ENCODE peak calls at places on chromosome 9, in ten cellular contexts. Y, C, K, T, S, I, O, N, D and G are unnamed samples. For H3K27me3 and H3K4me1, the result is how much of the 10 kb centered on the place peaks cover.

GRCh38 chr9:37944671-37945481 is 40.9 kb upstream of the SLC25A51 start:
- DNase-seq in Y (no peak), C (no peak), K (no peak), T (no peak), S (no peak), I (no peak), O (peak), N (no peak), D (no peak), G (no peak)

GRCh38 chr9:15135167-15135792 is 171.7 kb downstream of the TTC39B start:
- DNase-seq in Y (peak), C (peak), K (peak), T (peak), S (peak), I (peak), O (peak), N (peak), D (peak), G (peak)

GRCh38 chr9:126276056-126276728 is 50.4 kb upstream of the MVB12B start:
- DNase-seq in Y (no peak), C (no peak), K (no peak), T (no peak), S (no peak), I (no peak), O (no peak), N (no peak), D (no peak), G (no peak)

GRCh38 chr9:97300586-97300985 is 6.9 kb upstream of the CCDC180 start:
- DNase-seq in Y (no peak), C (no peak), K (no peak), T (no peak), S (no peak), I (no peak), O (no peak), N (no peak), D (no peak), G (no peak)

GRCh38 chr9:129460323-129461261 is 160.3 kb downstream of the C9orf50 start:
- DNase-seq in Y (peak), C (peak), K (peak), T (peak), S (peak), I (peak), O (peak), N (peak), D (peak), G (peak)

GRCh38 chr9:79346350-79347020 is 225.3 kb upstream of the TLE4 start:
- DNase-seq in Y (no peak), C (no peak), K (no peak), T (no peak), S (no peak), I (no peak), O (peak), N (no peak), D (no peak), G (no peak)

GRCh38 chr9:112848316-112849151 is 42.1 kb downstream of the SLC46A2 start:
- DNase-seq in Y (no peak), C (no peak), K (no peak), T (no peak), S (no peak), I (no peak), O (no peak), N (no peak), D (no peak), G (no peak)

GRCh38 chr9:68978054-68978453 is 35.9 kb downstream of the PRKACG start:
- DNase-seq in Y (no peak), C (no peak), K (no peak), T (no peak), S (no peak), I (no peak), O (no peak), N (no peak), D (no peak), G (no peak)

GRCh38 chr9:22307013-22307711 is 139.5 kb upstream of the DMRTA1 start:
- DNase-seq in Y (peak), C (peak), K (peak), T (no peak), S (peak), I (no peak), O (peak), N (peak), D (no peak), G (no peak)

GRCh38 chr9:117325789-117326185 is 89.1 kb downstream of the ASTN2 start:
- DNase-seq in Y (no peak), C (no peak), K (no peak), T (no peak), S (no peak), I (no peak), O (no peak), N (no peak), D (no peak), G (no peak)

GRCh38 chr9:119360237-119360636 is 9.0 kb downstream of the BRINP1 start:
- DNase-seq in Y (no peak), C (no peak), K (no peak), T (no peak), S (no peak), I (no peak), O (no peak), N (no peak), D (no peak), G (no peak)

GRCh38 chr9:21996858-21997257 is 2.3 kb downstream of the CDKN2B-AS1 start:
- DNase-seq in Y (no peak), C (no peak), K (no peak), T (no peak), S (no peak), I (no peak), O (no peak), N (no peak), D (no peak), G (no peak)

GRCh38 chr9:136283291-136284235 is 20.3 kb downstream of the CCDC187 start:
- DNase-seq in Y (peak), C (peak), K (peak), T (peak), S (peak), I (peak), O (peak), N (peak), D (peak), G (peak)

GRCh38 chr9:16247188-16247875 is 623.1 kb downstream of the BNC2 start:
- DNase-seq in Y (no peak), C (no peak), K (no peak), T (no peak), S (no peak), I (no peak), O (peak), N (no peak), D (no peak), G (no peak)

GRCh38 chr9:27126682-27127081 is 17.7 kb downstream of the TEK start:
- DNase-seq in Y (no peak), C (no peak), K (no peak), T (no peak), S (no peak), I (no peak), O (no peak), N (no peak), D (no peak), G (no peak)

GRCh38 chr9:113463418-113464285 is at the start of gene RGS3:
- DNase-seq in Y (peak), C (peak), K (peak), T (peak), S (peak), I (peak), O (no peak), N (peak), D (no peak), G (peak)

GRCh38 chr9:77554706-77555105 is 93.4 kb downstream of the GNA14 start:
- DNase-seq in Y (no peak), C (no peak), K (no peak), T (no peak), S (no peak), I (no peak), O (no peak), N (no peak), D (no peak), G (no peak)

GRCh38 chr9:26863074-26863473 is 29.5 kb downstream of the CAAP1 start:
- DNase-seq in Y (no peak), C (no peak), K (no peak), T (no peak), S (no peak), I (no peak), O (peak), N (no peak), D (no peak), G (no peak)

GRCh38 chr9:88998911-88999310 is 7.6 kb downstream of the S1PR3 start:
- DNase-seq in Y (peak), C (no peak), K (peak), T (peak), S (peak), I (peak), O (no peak), N (peak), D (peak), G (peak)

GRCh38 chr9:87008667-87009066 is 61.4 kb upstream of the GAS1 start:
- DNase-seq in Y (no peak), C (no peak), K (no peak), T (no peak), S (no peak), I (no peak), O (no peak), N (no peak), D (no peak), G (no peak)

GRCh38 chr9:3200331-3200774 is 325.4 kb downstream of the RFX3 start:
- DNase-seq in Y (no peak), C (no peak), K (no peak), T (no peak), S (no peak), I (no peak), O (peak), N (no peak), D (no peak), G (no peak)

GRCh38 chr9:121121582-121122087 is 46.9 kb downstream of the CNTRL start:
- DNase-seq in Y (peak), C (peak), K (peak), T (peak), S (peak), I (peak), O (peak), N (peak), D (peak), G (peak)

GRCh38 chr9:78189461-78189860 is 46.4 kb upstream of the CEP78 start:
- DNase-seq in Y (no peak), C (no peak), K (no peak), T (no peak), S (no peak), I (no peak), O (no peak), N (no peak), D (no peak), G (no peak)

GRCh38 chr9:91591627-91592026 is 168.0 kb upstream of the NFIL3 start:
- DNase-seq in Y (no peak), C (no peak), K (no peak), T (no peak), S (no peak), I (no peak), O (no peak), N (no peak), D (no peak), G (no peak)

GRCh38 chr9:129103595-129103965 is 7.0 kb downstream of the CRAT start:
- DNase-seq in Y (no peak), C (no peak), K (no peak), T (no peak), S (no peak), I (no peak), O (no peak), N (no peak), D (no peak), G (no peak)

GRCh38 chr9:4828776-4829175 is 36.0 kb downstream of the RCL1 start:
- DNase-seq in Y (peak), C (no peak), K (peak), T (no peak), S (no peak), I (no peak), O (peak), N (peak), D (no peak), G (no peak)

GRCh38 chr9:76773051-76773450 is 8.8 kb downstream of the PCA3 start:
- DNase-seq in Y (no peak), C (no peak), K (no peak), T (no peak), S (no peak), I (no peak), O (no peak), N (peak), D (no peak), G (no peak)

GRCh38 chr9:110317921-110318320 is 19.7 kb downstream of the TXNDC8 start:
- DNase-seq in Y (no peak), C (no peak), K (no peak), T (no peak), S (no peak), I (no peak), O (no peak), N (no peak), D (no peak), G (no peak)

GRCh38 chr9:17906204-17906840 is 327.5 kb downstream of the SH3GL2 start:
- DNase-seq in Y (peak), C (no peak), K (no peak), T (no peak), S (peak), I (no peak), O (no peak), N (no peak), D (peak), G (no peak)

GRCh38 chr9:37747271-37747753 is 6.3 kb upstream of the TRMT10B start:
- DNase-seq in Y (peak), C (peak), K (peak), T (peak), S (peak), I (peak), O (peak), N (peak), D (peak), G (peak)

GRCh38 chr9:119961774-119962408 is 592.7 kb upstream of the BRINP1 start:
- DNase-seq in Y (peak), C (peak), K (peak), T (peak), S (peak), I (no peak), O (peak), N (peak), D (no peak), G (peak)

GRCh38 chr9:118183571-118183970 is 479.4 kb downstream of the TLR4 start:
- DNase-seq in Y (no peak), C (no peak), K (no peak), T (no peak), S (no peak), I (no peak), O (no peak), N (no peak), D (no peak), G (no peak)

GRCh38 chr9:128412120-128412790 is 8.4 kb upstream of the CERCAM start:
- DNase-seq in Y (peak), C (no peak), K (peak), T (peak), S (peak), I (peak), O (peak), N (peak), D (no peak), G (no peak)

GRCh38 chr9:77021928-77022782 is 2.7 kb downstream of the FOXB2 start:
- DNase-seq in Y (no peak), C (no peak), K (no peak), T (no peak), S (no peak), I (no peak), O (no peak), N (no peak), D (no peak), G (no peak)

GRCh38 chr9:37036237-37037136 is 2.4 kb upstream of the PAX5 start:
- DNase-seq in Y (peak), C (no peak), K (peak), T (peak), S (peak), I (peak), O (peak), N (peak), D (no peak), G (peak)

GRCh38 chr9:137784641-137785513 is 92.7 kb upstream of the CACNA1B start:
- DNase-seq in Y (no peak), C (no peak), K (no peak), T (no peak), S (no peak), I (no peak), O (no peak), N (no peak), D (no peak), G (no peak)
- TF ChIP-seq POLR2A in Y (no peak), C (no peak), K (no peak), T (no peak), S (no peak), I (no peak), O (no peak), N (no peak), D (no peak), G (no peak)

DNA sequence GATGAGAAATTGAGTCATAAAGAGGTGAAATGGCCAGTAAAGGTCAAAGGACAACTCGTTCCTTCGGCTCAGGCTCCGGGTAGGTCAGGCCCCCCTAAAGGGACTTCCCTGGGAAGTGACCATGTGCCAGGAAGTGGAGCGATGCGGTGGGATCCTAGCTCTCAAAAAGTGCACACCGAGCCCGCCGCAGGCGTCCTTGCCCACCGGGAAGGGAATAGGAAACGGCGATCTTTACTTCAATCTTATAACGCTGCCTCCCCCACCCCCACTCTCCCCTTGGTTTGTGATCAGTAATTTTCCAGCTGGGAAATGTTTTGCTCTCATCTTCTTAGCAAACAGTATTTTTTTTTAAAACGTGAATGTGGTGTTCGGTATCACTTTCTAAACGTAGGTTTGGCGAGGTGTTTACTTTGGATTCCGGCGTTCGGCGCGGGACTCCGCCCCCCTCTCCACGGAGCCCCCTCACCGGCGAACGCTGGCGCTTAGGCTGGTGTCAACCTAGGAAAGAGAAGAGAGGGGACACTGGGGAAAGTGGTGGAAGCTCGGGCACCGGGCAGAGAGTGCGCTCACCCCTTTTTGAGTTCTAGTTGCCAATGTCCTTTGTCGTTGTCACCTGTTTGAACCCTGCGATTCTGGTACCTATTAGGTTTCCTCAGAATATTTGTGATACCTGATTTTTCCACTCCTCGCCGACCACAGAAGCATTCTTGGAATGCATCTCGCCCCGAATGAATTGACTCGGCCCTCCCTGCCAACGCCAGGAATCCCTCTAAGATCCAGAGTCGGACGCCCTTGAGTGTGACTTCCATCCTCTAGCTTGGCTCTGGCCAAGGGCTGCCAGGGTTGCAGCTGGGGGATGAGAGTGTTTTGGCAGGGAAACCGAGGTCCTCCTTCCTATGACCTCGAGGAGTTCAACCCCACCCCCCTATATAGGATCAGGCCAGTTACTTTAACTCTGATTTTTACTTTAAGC is 1.8 kb upstream of the KLF4 start:
- DNase-seq in Y (peak), C (no peak), K (peak), T (peak), S (peak), I (peak), O (no peak), N (peak), D (peak), G (peak)
- H3K27me3 ChIP-seq in Y (under half), C (under half), K (under half), T (under half), S (under half), I (under half), O (under half), N (under half), D (under half), G (under half)

GRCh38 chr9:95060246-95060645 is 257.3 kb downstream of the FANCC start:
- DNase-seq in Y (no peak), C (no peak), K (no peak), T (no peak), S (no peak), I (no peak), O (no peak), N (no peak), D (no peak), G (no peak)
- H3K4me1 ChIP-seq in Y (half or more), C (under half), K (under half), T (under half), S (half or more), I (under half), O (under half), N (under half), D (under half), G (half or more)

GRCh38 chr9:70406446-70406862 is 8.0 kb downstream of the KLF9 start:
- DNase-seq in Y (no peak), C (no peak), K (no peak), T (peak), S (no peak), I (no peak), O (peak), N (no peak), D (peak), G (no peak)
- TF ChIP-seq POLR2A in Y (no peak), C (no peak), K (no peak), T (no peak), S (no peak), I (no peak), O (peak), N (no peak), D (no peak), G (no peak)

GRCh38 chr9:130739081-130739480 is 45.5 kb downstream of the EXOSC2 start:
- DNase-seq in Y (no peak), C (no peak), K (no peak), T (no peak), S (no peak), I (no peak), O (no peak), N (no peak), D (no peak), G (no peak)
- H3K27me3 ChIP-seq in Y (under half), C (under half), K (under half), T (under half), S (under half), I (under half), O (under half), N (under half), D (under half), G (under half)

DNA sequence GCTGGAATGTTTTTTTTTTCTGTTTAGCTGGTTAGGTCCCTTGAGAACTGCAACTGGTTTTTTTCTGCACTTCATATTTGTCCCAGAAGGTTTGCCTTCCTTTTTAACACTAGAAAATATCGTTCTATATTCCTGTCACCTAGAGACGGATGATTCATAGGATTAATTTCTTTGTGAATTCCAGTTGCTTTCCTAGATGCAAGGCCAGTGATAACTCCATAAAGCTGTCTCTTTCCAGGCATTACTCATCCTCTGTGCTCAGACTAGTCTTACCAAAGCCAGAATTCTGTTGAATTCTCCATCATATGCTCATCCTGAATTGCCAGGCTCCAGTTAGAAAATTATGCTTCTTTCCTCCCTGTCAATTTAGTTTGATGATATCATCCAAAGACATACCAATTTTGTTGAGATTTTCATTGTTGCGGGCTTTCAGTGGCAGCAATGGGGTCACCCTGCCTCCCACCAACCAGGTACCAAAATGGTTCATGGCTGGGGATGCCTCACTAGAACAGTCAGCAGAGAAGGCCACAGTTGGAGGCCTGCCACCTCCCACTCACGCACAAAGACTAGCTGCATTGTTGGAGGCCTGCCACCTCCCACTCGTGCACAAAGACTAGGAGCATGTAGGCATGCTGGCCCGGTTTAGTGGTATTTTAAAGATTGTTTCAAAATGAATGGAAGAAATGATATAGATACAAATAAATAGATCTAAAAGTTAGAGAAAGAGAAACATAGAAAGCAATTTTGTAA is 8.5 kb downstream of the BAAT start:
- DNase-seq in Y (no peak), C (no peak), K (peak), T (no peak), S (no peak), I (no peak), O (peak), N (no peak), D (no peak), G (peak)
- H3K4me1 ChIP-seq in Y (under half), C (under half), K (under half), T (under half), S (under half), I (under half), O (under half), N (under half), D (under half), G (under half)